ENCODE peak calls at places on chromosomes 3 and 15, in ten cellular contexts. N is A549; A is glomerular endothelial cell; C is HTR-8/SVneo; I is NCI-H2029; Y is activated CD4-positive, alpha-beta T cell treated with anti-CD3 and anti-CD28 coated beads, Interleukin-2, amount 50 U/mL, for 24 hours; T is AG08396; S is DMS 273 treated with DMSO at 0.1 percent for 48 hours; O is K562; Q is right atrium auricular region. U is an unnamed sample.

GRCh38 chr15:64596701-64597468 is 136.5 kb downstream of the ZNF609 start:
- DNase-seq in N (peak; percentile 55), A (peak; percentile 18), C (peak; percentile 21), I (peak; percentile 40), Y (no peak), T (peak; percentile 39), S (no peak), O (peak; percentile 45), Q (no peak), U (no peak)

GRCh38 chr15:69795601-69796000 is 302.1 kb downstream of the TLE3 start:
- DNase-seq in N (no peak), A (no peak), C (no peak), I (no peak), Y (no peak), T (no peak), S (no peak), O (no peak), Q (peak; percentile 51), U (no peak)

GRCh38 chr15:98803228-98804056 is 155.1 kb downstream of the IGF1R start:
- DNase-seq in N (peak; percentile 64), A (no peak), C (no peak), I (no peak), Y (no peak), T (no peak), S (no peak), O (no peak), Q (no peak), U (no peak)

GRCh38 chr15:98658831-98659699 is 10.7 kb downstream of the IGF1R start:
- DNase-seq in N (peak; percentile 63), A (no peak), C (no peak), I (peak; percentile 10), Y (no peak), T (peak; percentile 59), S (no peak), O (peak; percentile 48), Q (no peak), U (no peak)

GRCh38 chr3:69675773-69676660 is 63.2 kb upstream of the MITF start:
- DNase-seq in N (no peak), A (no peak), C (no peak), I (no peak), Y (no peak), T (no peak), S (no peak), O (no peak), Q (no peak), U (no peak)

GRCh38 chr3:17023006-17023664 is 138.4 kb downstream of the PLCL2 start:
- DNase-seq in N (no peak), A (peak; percentile 9), C (no peak), I (no peak), Y (peak; percentile 63), T (no peak), S (no peak), O (no peak), Q (no peak), U (no peak)

GRCh38 chr15:64619880-64620839 is 155.2 kb downstream of the RBPMS2 start:
- DNase-seq in N (peak; percentile 25), A (no peak), C (no peak), I (no peak), Y (no peak), T (peak; percentile 24), S (no peak), O (no peak), Q (no peak), U (no peak)

GRCh38 chr3:62073038-62073437 is 300.3 kb downstream of the FEZF2 start:
- DNase-seq in N (no peak), A (no peak), C (no peak), I (no peak), Y (no peak), T (peak; percentile 10), S (no peak), O (no peak), Q (no peak), U (no peak)

GRCh38 chr3:128499724-128500275 is 6.8 kb upstream of the GATA2 start:
- DNase-seq in N (no peak), A (no peak), C (no peak), I (no peak), Y (no peak), T (no peak), S (no peak), O (no peak), Q (no peak), U (no peak)

GRCh38 chr3:102156426-102156825 is 278.4 kb upstream of the ZPLD1 start:
- DNase-seq in N (peak; percentile 86), A (peak; percentile 96), C (no peak), I (no peak), Y (no peak), T (peak; percentile 63), S (no peak), O (no peak), Q (no peak), U (no peak)

GRCh38 chr15:77915261-77915960 is 162.1 kb downstream of the TBC1D2B start:
- DNase-seq in N (no peak), A (no peak), C (no peak), I (no peak), Y (no peak), T (no peak), S (no peak), O (no peak), Q (no peak), U (no peak)

GRCh38 chr3:186476044-186476468 is 68.1 kb downstream of the CRYGS start:
- DNase-seq in N (no peak), A (no peak), C (no peak), I (no peak), Y (no peak), T (no peak), S (peak; percentile 72), O (no peak), Q (no peak), U (no peak)

GRCh38 chr3:46913644-46914043 is 36.1 kb downstream of the PTH1R start:
- DNase-seq in N (peak; percentile 43), A (no peak), C (peak; percentile 59), I (peak; percentile 98), Y (no peak), T (no peak), S (peak; percentile 32), O (no peak), Q (no peak), U (no peak)

GRCh38 chr15:48785195-48785594 is 25.7 kb downstream of the CEP152 start:
- DNase-seq in N (no peak), A (no peak), C (no peak), I (no peak), Y (no peak), T (no peak), S (no peak), O (no peak), Q (no peak), U (no peak)

GRCh38 chr15:96119734-96120133 is 210.8 kb upstream of the NR2F2 start:
- DNase-seq in N (no peak), A (no peak), C (no peak), I (no peak), Y (no peak), T (no peak), S (no peak), O (no peak), Q (no peak), U (no peak)

GRCh38 chr3:138470687-138471086 is 36.3 kb downstream of the ESYT3 start:
- DNase-seq in N (no peak), A (no peak), C (no peak), I (no peak), Y (no peak), T (no peak), S (no peak), O (no peak), Q (no peak), U (no peak)

GRCh38 chr15:36589971-36590370 is 10.5 kb downstream of the CDIN1 start:
- DNase-seq in N (no peak), A (no peak), C (no peak), I (no peak), Y (no peak), T (no peak), S (no peak), O (no peak), Q (no peak), U (no peak)

GRCh38 chr3:56894912-56895431 is 93.2 kb upstream of the ARHGEF3 start:
- DNase-seq in N (no peak), A (no peak), C (no peak), I (no peak), Y (no peak), T (peak; percentile 41), S (no peak), O (no peak), Q (no peak), U (no peak)

GRCh38 chr15:78216276-78217229 is 17.8 kb downstream of the ACSBG1 start:
- DNase-seq in N (peak; percentile 75), A (no peak), C (no peak), I (peak; percentile 71), Y (no peak), T (no peak), S (peak; percentile 40), O (no peak), Q (peak; percentile 79), U (no peak)

GRCh38 chr3:100316656-100317069 is 17.9 kb upstream of the NIT2 start:
- DNase-seq in N (peak; percentile 71), A (peak; percentile 25), C (peak; percentile 27), I (no peak), Y (peak; percentile 30), T (no peak), S (no peak), O (peak; percentile 23), Q (no peak), U (no peak)

GRCh38 chr3:108946292-108947290 is 7.1 kb downstream of the GUCA1C start:
- DNase-seq in N (no peak), A (no peak), C (peak; percentile 7), I (no peak), Y (no peak), T (no peak), S (no peak), O (no peak), Q (no peak), U (no peak)